ENCODE peak calls at places on chromosome 21, in eight cellular contexts. F is stimulated activated CD4-positive, alpha-beta T cell treated with anti-CD3 and anti-CD28 coated beads, Interleukin-2, amount 100 ng/mL, for 48 hours; Y is EH; B is posterior cingulate gyrus; G is fibroblast of the conjunctiva; P is ovary; M is HuH-7.5; K is activated CD4-positive, alpha-beta T cell treated with anti-CD3 and anti-CD28 coated beads, Interleukin-2, amount 50 U/mL, for 1 hour. L is an unnamed sample.

GRCh38 chr21:45739218-45740087 is 95.9 kb downstream of the PCBP3 start:
- DNase-seq in B (no peak), F (no peak), K (no peak), M (no peak), G (no peak), P (no peak), Y (no peak), L (no peak)

GRCh38 chr21:40422851-40423635 is 423.9 kb downstream of the DSCAM start:
- DNase-seq in Y (no peak), B (no peak), G (no peak), M (no peak), P (no peak), F (no peak), K (no peak), L (no peak)

GRCh38 chr21:25871566-25871965 is 136.8 kb downstream of the GABPA start:
- DNase-seq in B (no peak), F (no peak), K (no peak), P (no peak), M (no peak), G (no peak), Y (no peak), L (no peak)

GRCh38 chr21:17819878-17820232 is 699 bp upstream of the C21orf91 start:
- DNase-seq in M (no peak), K (no peak), B (no peak), Y (no peak), P (no peak), G (no peak), F (no peak), L (no peak)

GRCh38 chr21:36156815-36157670 is at the start of gene DOP1B:
- DNase-seq in F (peak; percentile 36), K (peak; percentile 28), M (peak; percentile 28), Y (no peak), B (no peak), P (peak; percentile 74), G (no peak), L (peak; percentile 40)

GRCh38 chr21:44943686-44944550 is 4.1 kb downstream of the SLX9 start:
- DNase-seq in F (no peak), Y (no peak), B (no peak), G (no peak), K (no peak), P (no peak), M (no peak), L (no peak)

GRCh38 chr21:43345746-43346409 is 81.1 kb downstream of the SIK1 start:
- DNase-seq in B (no peak), K (no peak), P (no peak), Y (peak; percentile 76), M (no peak), F (no peak), G (peak; percentile 36), L (no peak)

GRCh38 chr21:45979141-45979631 is 2.4 kb upstream of the COL6A1 start:
- DNase-seq in B (no peak), K (no peak), M (peak; percentile 2), P (peak; percentile 63), G (no peak), Y (no peak), F (no peak), L (no peak)

GRCh38 chr21:45992311-45993209 is 11.0 kb downstream of the COL6A1 start:
- DNase-seq in F (no peak), K (no peak), P (peak; percentile 21), B (no peak), Y (no peak), G (no peak), M (no peak), L (no peak)

GRCh38 chr21:44710756-44711326 is 531 bp downstream of the TSPEAR start:
- DNase-seq in K (no peak), G (no peak), Y (no peak), B (no peak), M (no peak), F (no peak), P (no peak), L (peak; percentile 15)

GRCh38 chr21:31347435-31348032 is 3.5 kb upstream of the TIAM1 start:
- DNase-seq in F (no peak), Y (peak; percentile 9), P (no peak), B (no peak), K (no peak), M (peak; percentile 14), G (peak; percentile 22), L (no peak)

GRCh38 chr21:43193651-43194302 is 25.0 kb downstream of the CRYAA start:
- DNase-seq in M (no peak), P (no peak), Y (peak; percentile 63), G (no peak), B (no peak), F (no peak), K (no peak), L (no peak)

GRCh38 chr21:14617836-14618235 is 71.7 kb upstream of the SAMSN1 start:
- DNase-seq in Y (no peak), M (no peak), B (no peak), P (no peak), K (no peak), F (no peak), G (no peak), L (no peak)

GRCh38 chr21:26836546-26836945 is 8.7 kb downstream of the ADAMTS1 start:
- DNase-seq in M (no peak), B (no peak), Y (peak; percentile 35), G (no peak), K (no peak), P (peak; percentile 41), F (no peak), L (no peak)

GRCh38 chr21:31317688-31318087 is 26.4 kb downstream of the TIAM1 start:
- DNase-seq in M (no peak), P (no peak), Y (no peak), F (no peak), B (no peak), K (no peak), G (no peak), L (no peak)

GRCh38 chr21:36890086-36890485 is 76.4 kb downstream of the HLCS start:
- DNase-seq in F (no peak), P (no peak), M (no peak), G (no peak), B (no peak), Y (peak; percentile 21), K (no peak), L (no peak)

GRCh38 chr21:19353271-19353670 is 949.7 kb upstream of the TMPRSS15 start:
- DNase-seq in M (no peak), K (no peak), B (no peak), P (no peak), F (no peak), Y (no peak), G (no peak), L (no peak)

L was measured in stimulated activated naive CD4-positive, alpha-beta T cell.